ENCODE peak calls at places on chromosomes 6 and 20, in nine cellular contexts. M is astrocyte of the cerebellum; J is effector CD4-positive, alpha-beta T cell; Y is stromal cell of bone marrow; V is epithelial cell of esophagus; W is mesendoderm; D is fibroblast of pulmonary artery; G is GDM1; B is endothelial cell. K is an unnamed sample.

GRCh38 chr20:1473244-1473635 is 6.6 kb upstream of the NSFL1C start:
- DNase-seq in Y (no peak), B (no peak), D (no peak), W (no peak), J (no peak), M (no peak), V (no peak), G (no peak), K (no peak)

GRCh38 chr20:1301031-1301529 is 27.9 kb downstream of the SDCBP2 start:
- DNase-seq in G (peak), V (peak), J (peak), M (peak), B (no peak), W (peak), Y (no peak), D (peak), K (peak)

GRCh38 chr20:19783966-19784401 is 25.9 kb downstream of the RIN2 start:
- DNase-seq in J (no peak), M (no peak), Y (no peak), D (peak), W (no peak), G (no peak), V (peak), B (no peak), K (no peak)

GRCh38 chr6:43464337-43464736 is 9.0 kb upstream of the DLK2 start:
- DNase-seq in B (no peak), M (no peak), G (no peak), J (no peak), V (no peak), Y (no peak), D (no peak), W (no peak), K (no peak)

GRCh38 chr6:75368151-75368779 is 83.7 kb upstream of the TMEM30A start:
- DNase-seq in Y (no peak), B (peak), V (peak), D (peak), W (peak), M (no peak), J (no peak), G (no peak), K (no peak)

GRCh38 chr6:215335-216034 is 76.8 kb upstream of the DUSP22 start:
- DNase-seq in J (peak), Y (no peak), G (peak), M (no peak), B (no peak), D (no peak), W (no peak), V (peak), K (no peak)

GRCh38 chr20:38581013-38581412 is at the start of gene ADIG:
- DNase-seq in W (no peak), B (no peak), M (no peak), J (no peak), V (peak), Y (no peak), D (no peak), G (no peak), K (no peak)

GRCh38 chr20:8155848-8156602 is 24.0 kb downstream of the PLCB1 start:
- DNase-seq in B (no peak), D (no peak), M (no peak), V (peak), Y (no peak), J (no peak), G (no peak), W (no peak), K (no peak)

GRCh38 chr6:131694832-131695426 is 6.3 kb downstream of the OR2A4 start:
- DNase-seq in V (peak), M (peak), Y (peak), D (peak), G (peak), W (peak), B (peak), J (no peak), K (peak)

GRCh38 chr6:54377776-54378175 is 69.5 kb downstream of the TINAG start:
- DNase-seq in Y (no peak), D (no peak), G (no peak), V (no peak), M (no peak), W (no peak), J (no peak), B (no peak), K (no peak)

GRCh38 chr6:143059616-143060353 is 904 bp upstream of the AIG1 start:
- DNase-seq in Y (peak), D (peak), V (peak), J (no peak), W (peak), G (no peak), B (no peak), M (peak), K (no peak)

GRCh38 chr6:27205375-27206278 is 41.9 kb upstream of the PRSS16 start:
- DNase-seq in D (peak), J (no peak), B (no peak), W (peak), M (no peak), V (no peak), G (peak), Y (no peak), K (no peak)

GRCh38 chr20:33653218-33653899 is 8.8 kb upstream of the C20orf144 start:
- DNase-seq in Y (no peak), V (peak), W (peak), J (no peak), G (peak), B (peak), D (peak), M (peak), K (peak)

GRCh38 chr6:25342784-25343183 is 63.6 kb downstream of the CARMIL1 start:
- DNase-seq in W (no peak), Y (peak), B (no peak), M (no peak), G (no peak), V (no peak), D (peak), J (no peak), K (peak)

GRCh38 chr20:48448601-48449384 is 379.0 kb downstream of the PREX1 start:
- DNase-seq in V (no peak), G (no peak), J (no peak), B (no peak), W (no peak), Y (no peak), D (no peak), M (no peak), K (no peak)

GRCh38 chr6:167270499-167271307 is 20.4 kb upstream of the UNC93A start:
- DNase-seq in W (no peak), Y (no peak), G (no peak), B (no peak), V (no peak), J (no peak), M (no peak), D (no peak), K (no peak)

GRCh38 chr6:116969211-116969863 is 92.3 kb downstream of the RFX6 start:
- DNase-seq in W (peak), V (peak), B (peak), J (no peak), Y (peak), D (peak), M (peak), G (peak), K (peak)

GRCh38 chr6:158313989-158314388 is 1.7 kb downstream of the TULP4 start:
- DNase-seq in G (no peak), W (no peak), V (no peak), D (no peak), J (no peak), Y (no peak), B (no peak), M (no peak), K (no peak)

GRCh38 chr20:18728165-18728866 is 85.3 kb upstream of the SCP2D1 start:
- DNase-seq in J (no peak), V (no peak), B (no peak), D (no peak), W (no peak), M (no peak), G (no peak), Y (no peak), K (no peak)

GRCh38 chr6:43120938-43121913 is 45.1 kb downstream of the PTK7 start:
- DNase-seq in J (no peak), D (peak), G (no peak), V (peak), Y (peak), W (peak), M (peak), B (no peak), K (peak)

GRCh38 chr6:134495893-134496253 is 178.0 kb upstream of the SGK1 start:
- DNase-seq in B (no peak), G (no peak), D (no peak), V (peak), J (no peak), W (no peak), M (no peak), Y (no peak), K (no peak)

GRCh38 chr6:124658053-124658452 is 304.2 kb upstream of the RNF217 start:
- DNase-seq in D (no peak), Y (no peak), J (no peak), W (no peak), M (no peak), V (no peak), B (no peak), G (no peak), K (no peak)

GRCh38 chr20:57711311-57711712 is 1.5 kb upstream of the PMEPA1 start:
- DNase-seq in M (no peak), V (peak), B (no peak), D (no peak), G (no peak), J (no peak), W (peak), Y (no peak), K (no peak)

GRCh38 chr6:42029062-42029685 is 21.1 kb upstream of the TAF8 start:
- DNase-seq in G (no peak), V (no peak), D (no peak), B (no peak), J (no peak), Y (no peak), M (no peak), W (no peak), K (no peak)

GRCh38 chr20:46423882-46424482 is 17.6 kb upstream of the ELMO2 start:
- DNase-seq in M (no peak), V (peak), B (no peak), J (no peak), Y (no peak), G (no peak), W (peak), D (peak), K (no peak)

GRCh38 chr20:9590189-9590588 is 75.8 kb downstream of the LAMP5 start:
- DNase-seq in M (peak), B (no peak), Y (no peak), V (peak), D (peak), J (no peak), G (no peak), W (no peak), K (peak)

GRCh38 chr6:87118054-87118453 is 23.1 kb upstream of the CGA start:
- DNase-seq in D (no peak), Y (no peak), B (no peak), G (no peak), W (no peak), V (peak), J (no peak), M (no peak), K (no peak)

GRCh38 chr20:483791-484644 is 21.7 kb upstream of the TBC1D20 start:
- DNase-seq in D (no peak), J (no peak), V (no peak), B (no peak), G (no peak), W (no peak), M (no peak), Y (no peak), K (no peak)

GRCh38 chr20:57006411-57007170 is 259.9 kb downstream of the BMP7 start:
- DNase-seq in M (no peak), G (no peak), B (no peak), Y (no peak), J (no peak), W (peak), D (no peak), V (no peak), K (no peak)

GRCh38 chr6:100116409-100117194 is 122.6 kb upstream of the MCHR2 start:
- DNase-seq in J (no peak), V (peak), M (peak), G (peak), Y (peak), B (peak), W (peak), D (peak), K (peak)